ENCODE peak calls at places on chromosomes 11 and 22, in eight cellular contexts. Z is lung, F is cardiac muscle cell, T is K562, O is aorta, G is ovary, E is psoas muscle, L is body of pancreas. W is an unnamed sample.

GRCh38 chr11:111735262-111736116 is 30.7 kb downstream of the PPP2R1B start:
- DNase-seq in E (peak; percentile 84), F (no peak), Z (peak; percentile 63), T (no peak), O (peak; percentile 91), L (peak; percentile 68), G (peak; percentile 85), W (peak; percentile 57)

GRCh38 chr11:121059605-121060004 is 35.7 kb downstream of the TBCEL start:
- DNase-seq in T (no peak), Z (no peak), F (no peak), L (no peak), E (no peak), G (no peak), O (no peak), W (no peak)

GRCh38 chr11:16394947-16395346 is 38.6 kb upstream of the SOX6 start:
- DNase-seq in Z (no peak), F (no peak), L (no peak), E (no peak), G (no peak), T (no peak), O (no peak), W (no peak)

GRCh38 chr11:88103337-88104206 is 71.7 kb downstream of the RAB38 start:
- DNase-seq in G (no peak), O (no peak), Z (peak; percentile 62), T (peak; percentile 60), L (peak; percentile 49), E (no peak), F (peak; percentile 41), W (peak; percentile 92)

GRCh38 chr11:38323961-38324761 is 1726.1 kb upstream of the RAG2 start:
- DNase-seq in Z (no peak), E (no peak), F (no peak), G (no peak), L (no peak), O (no peak), T (no peak), W (peak; percentile 53)

GRCh38 chr22:44587004-44587793 is 89.2 kb upstream of the RTL6 start:
- DNase-seq in T (no peak), O (peak; percentile 58), Z (no peak), L (peak; percentile 34), E (no peak), G (no peak), F (no peak), W (peak; percentile 40)

GRCh38 chr22:42928969-42929837 is 72.1 kb upstream of the ARFGAP3 start:
- DNase-seq in G (no peak), O (peak; percentile 76), E (peak; percentile 62), L (peak; percentile 66), Z (peak; percentile 61), T (no peak), F (no peak), W (peak; percentile 24)

GRCh38 chr11:75949023-75949672 is 134.1 kb downstream of the UVRAG start:
- DNase-seq in E (no peak), L (no peak), G (no peak), O (no peak), Z (no peak), F (no peak), T (no peak), W (no peak)

GRCh38 chr11:31887180-31887579 is 76.1 kb upstream of the PAX6 start:
- DNase-seq in F (no peak), Z (no peak), G (no peak), L (no peak), O (no peak), T (peak; percentile 47), E (no peak), W (peak; percentile 90)

GRCh38 chr11:27433742-27434141 is 38.8 kb downstream of the LGR4 start:
- DNase-seq in Z (no peak), F (no peak), T (no peak), L (no peak), E (no peak), O (no peak), G (no peak), W (no peak)

GRCh38 chr11:17012712-17013547 is 1.3 kb downstream of the PLEKHA7 start:
- DNase-seq in G (peak; percentile 42), L (peak; percentile 88), O (peak; percentile 83), Z (peak; percentile 46), F (peak; percentile 64), T (no peak), E (peak; percentile 34), W (peak; percentile 76)

GRCh38 chr11:57751676-57752253 is at the start of gene BTBD18:
- DNase-seq in Z (peak; percentile 36), F (peak; percentile 70), O (no peak), G (no peak), L (peak; percentile 66), E (no peak), T (peak; percentile 44), W (peak; percentile 80)

GRCh38 chr11:35192347-35192746 is 53.4 kb downstream of the CD44 start:
- DNase-seq in O (no peak), L (peak; percentile 32), E (peak; percentile 50), G (no peak), Z (peak; percentile 82), T (no peak), F (peak; percentile 96), W (no peak)

GRCh38 chr22:36770946-36771340 is 5.0 kb downstream of the IFT27 start:
- DNase-seq in F (no peak), T (no peak), G (no peak), Z (no peak), O (no peak), E (no peak), L (peak; percentile 9), W (no peak)

GRCh38 chr11:35214792-35215193 is 75.8 kb downstream of the CD44 start:
- DNase-seq in F (no peak), O (no peak), G (no peak), E (no peak), Z (no peak), T (no peak), L (no peak), W (peak; percentile 89)

GRCh38 chr11:117953029-117953671 is 23.9 kb upstream of the TMPRSS13 start:
- DNase-seq in Z (peak; percentile 15), T (peak; percentile 65), F (no peak), O (no peak), E (no peak), L (no peak), G (no peak), W (peak; percentile 43)

GRCh38 chr11:88886796-88887195 is 179.0 kb downstream of the GRM5 start:
- DNase-seq in O (no peak), T (peak; percentile 15), E (no peak), F (peak; percentile 1), G (no peak), L (peak; percentile 10), Z (no peak), W (peak; percentile 75)

GRCh38 chr11:126583101-126583500 is 227.6 kb downstream of the ST3GAL4 start:
- DNase-seq in E (no peak), F (no peak), G (no peak), T (no peak), O (no peak), L (no peak), Z (no peak), W (no peak)

GRCh38 chr11:68012044-68012842 is 2.1 kb downstream of the ALDH3B1 start:
- DNase-seq in Z (no peak), L (no peak), O (no peak), E (no peak), T (no peak), G (no peak), F (no peak), W (no peak)
- H3K4me1 ChIP-seq in Z (peaks cover 15% of the 10 kb centered on the region), L (peaks cover 74% of the 10 kb centered on the region), O (no peaks in the 10 kb centered on the region), E (peaks cover 16% of the 10 kb centered on the region), T (peaks cover 22% of the 10 kb centered on the region), G (peaks cover 10% of the 10 kb centered on the region), F (peaks cover 7% of the 10 kb centered on the region), W (no peaks in the 10 kb centered on the region)

DNA sequence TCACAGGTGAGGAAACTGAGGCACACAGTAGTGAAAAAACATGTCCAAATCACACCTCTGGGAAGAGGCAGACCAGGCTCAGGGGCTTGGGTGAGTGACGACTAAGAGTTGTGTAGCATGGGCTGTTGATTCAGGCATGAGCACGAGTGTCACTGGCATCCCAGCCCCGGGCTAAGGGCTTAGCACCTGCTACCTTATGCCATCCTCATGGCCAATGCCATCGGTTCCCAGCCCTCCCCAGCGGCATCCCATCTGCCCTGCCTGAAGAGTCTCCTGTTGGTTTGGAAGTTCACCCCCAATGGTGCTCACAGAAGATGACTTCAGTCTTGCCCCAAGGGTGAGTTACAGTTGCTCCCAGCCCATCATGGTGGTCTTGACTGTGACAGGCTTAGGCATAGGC is 22.4 kb downstream of the MB start:
- DNase-seq in T (no peak), G (no peak), Z (no peak), F (no peak), O (peak; percentile 32), L (no peak), E (no peak), W (no peak)
- H3K27ac ChIP-seq in T (no peak overlapping the region), G (no peak overlapping the region), Z (no peak overlapping the region), F (no peak overlapping the region), O (no peak overlapping the region), L (no peak overlapping the region), E (peak overlapping the region; percentile 80), W (no peak overlapping the region)

DNA sequence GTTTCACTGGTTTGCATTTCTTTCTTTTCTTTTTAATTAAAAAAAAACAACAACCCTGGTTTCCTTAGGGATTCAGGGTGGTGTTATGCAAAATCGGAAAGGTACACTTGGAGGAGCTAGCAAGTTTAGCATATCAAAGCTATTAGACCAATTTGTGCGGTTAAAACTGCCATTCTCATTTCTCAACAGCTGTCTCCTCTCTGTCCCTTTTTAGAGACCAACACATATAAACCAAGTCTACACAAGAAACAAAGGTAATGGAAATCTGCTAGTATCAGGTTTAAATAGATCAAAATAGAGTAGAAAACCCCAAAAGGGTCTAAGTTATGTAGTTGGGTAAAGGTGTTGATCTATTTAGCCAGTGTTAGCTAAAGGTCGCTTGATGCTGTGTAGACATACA is 1.7 kb upstream of the SESN3 start:
- DNase-seq in G (no peak), O (no peak), T (no peak), F (no peak), E (no peak), Z (no peak), L (no peak), W (no peak)
- H3K4me3 ChIP-seq in G (peak overlapping the region; percentile 40), O (peak overlapping the region; percentile 29), T (no peak overlapping the region), F (peak overlapping the region; percentile 16), E (peak overlapping the region; percentile 83), Z (no peak overlapping the region), L (no peak overlapping the region), W (peak overlapping the region; percentile 76)

DNA sequence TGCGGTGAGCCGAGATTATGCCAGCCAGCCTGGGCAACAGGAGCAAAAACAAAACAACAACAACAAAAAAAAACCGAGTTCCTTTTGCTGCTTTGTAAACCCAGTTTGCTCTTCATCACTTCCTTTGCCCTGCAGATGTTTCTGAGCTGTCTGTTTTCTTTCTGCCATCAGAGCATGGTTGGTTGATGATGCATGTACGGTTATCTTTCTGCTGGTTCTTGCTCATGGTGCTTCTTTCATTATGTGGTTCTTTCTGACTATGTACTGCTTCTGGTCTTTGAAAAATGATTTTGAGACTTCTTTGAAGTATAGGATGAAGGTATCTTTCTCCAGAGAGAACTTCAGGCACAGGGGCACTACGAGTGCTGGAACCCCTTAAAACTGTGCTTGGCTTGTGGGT is 13.2 kb downstream of the TANGO2 start:
- DNase-seq in E (no peak), Z (no peak), T (no peak), F (no peak), G (no peak), L (no peak), O (no peak), W (no peak)
- H3K4me1 ChIP-seq in E (peaks cover 22% of the 10 kb centered on the region), Z (peaks cover 20% of the 10 kb centered on the region), T (peaks cover 11% of the 10 kb centered on the region), F (peaks cover 6% of the 10 kb centered on the region), G (peaks cover 4% of the 10 kb centered on the region), L (peaks cover 24% of the 10 kb centered on the region), O (no peaks in the 10 kb centered on the region), W (no peaks in the 10 kb centered on the region)

W was measured in endodermal cell.